ENCODE peak calls at places on chromosomes 13 and 19, in four cellular contexts. One of them, this sample, is unnamed.

GRCh38 chr19:8459520-8460260 is 14.9 kb downstream of the HNRNPM start:
- DNase-seq in memory B cell: no peak
- DNase-seq in heart left ventricle: no peak
- DNase-seq in tibial artery: no peak
- DNase-seq in this sample: no peak

GRCh38 chr19:13033244-13033643 is 38.0 kb downstream of the NFIX start:
- DNase-seq in memory B cell: no peak
- DNase-seq in heart left ventricle: no peak
- DNase-seq in tibial artery: no peak
- DNase-seq in this sample: no peak

GRCh38 chr13:44220948-44221347 is 152.7 kb upstream of the SERP2 start:
- DNase-seq in memory B cell: no peak
- DNase-seq in heart left ventricle: no peak
- DNase-seq in tibial artery: no peak
- DNase-seq in this sample: no peak

GRCh38 chr19:23054456-23054855 is 51.5 kb upstream of the ZNF728 start:
- DNase-seq in tibial artery: no peak
- DNase-seq in heart left ventricle: no peak
- DNase-seq in memory B cell: no peak
- DNase-seq in this sample: no peak

GRCh38 chr19:47268028-47268427 is 6.7 kb upstream of the INAFM1 start:
- DNase-seq in heart left ventricle: no peak
- DNase-seq in memory B cell: no peak
- DNase-seq in tibial artery: no peak
- DNase-seq in this sample: no peak

GRCh38 chr19:47428177-47428894 is 9.0 kb upstream of the MEIS3 start:
- DNase-seq in heart left ventricle: peak
- DNase-seq in memory B cell: no peak
- DNase-seq in tibial artery: peak
- DNase-seq in this sample: peak

GRCh38 chr13:114018461-114019055 is 44.7 kb upstream of the C13orf46 start:
- DNase-seq in memory B cell: no peak
- DNase-seq in heart left ventricle: no peak
- DNase-seq in tibial artery: no peak
- DNase-seq in this sample: no peak

GRCh38 chr13:94196426-94196825 is 283.1 kb downstream of the DCT start:
- DNase-seq in memory B cell: no peak
- DNase-seq in heart left ventricle: no peak
- DNase-seq in tibial artery: no peak
- DNase-seq in this sample: no peak

GRCh38 chr13:36837354-36838092 is 18.5 kb downstream of the RFXAP start:
- DNase-seq in tibial artery: no peak
- DNase-seq in heart left ventricle: no peak
- DNase-seq in memory B cell: no peak
- DNase-seq in this sample: no peak

This sample was measured in testis.